ENCODE peak calls at places on chromosomes 2 and 18, in four cellular contexts. N is K562, D is GM12878, I is A549. P is an unnamed sample.

GRCh38 chr2:168050377-168050776 is 197.0 kb downstream of the STK39 start:
- DNase-seq in N (no peak), D (no peak), I (no peak), P (no peak)

GRCh38 chr2:11753886-11754704 is 7.7 kb downstream of the LPIN1 start:
- DNase-seq in N (peak), D (peak), I (peak), P (peak)

GRCh38 chr2:97011977-97012569 is 25.7 kb upstream of the FAM178B start:
- DNase-seq in D (peak), I (peak), N (no peak), P (peak)

GRCh38 chr2:160869411-160869810 is 290.8 kb upstream of the TANK start:
- DNase-seq in I (no peak), N (no peak), D (no peak), P (peak)

GRCh38 chr2:213285404-213285803 is 1.1 kb downstream of the SPAG16 start:
- DNase-seq in N (no peak), I (no peak), D (no peak), P (no peak)

GRCh38 chr2:39304200-39304599 is 60.4 kb upstream of the CDKL4 start:
- DNase-seq in D (no peak), N (no peak), I (no peak), P (no peak)

GRCh38 chr18:43115076-43116035 is at the start of gene RIT2:
- DNase-seq in I (no peak), D (no peak), N (no peak), P (no peak)

GRCh38 chr2:219104107-219105050 is 43.7 kb upstream of the IHH start:
- DNase-seq in D (no peak), N (peak), I (peak), P (peak)

GRCh38 chr2:80489718-80490117 is 185.2 kb upstream of the LRRTM1 start:
- DNase-seq in I (no peak), D (no peak), N (no peak), P (peak)

GRCh38 chr2:191302459-191303155 is 57.4 kb downstream of the MYO1B start:
- DNase-seq in D (no peak), I (peak), N (no peak), P (peak)

GRCh38 chr2:62144689-62145477 is 51.0 kb upstream of the B3GNT2 start:
- DNase-seq in D (no peak), N (no peak), I (no peak), P (no peak)

GRCh38 chr2:171320208-171320621 is 113.6 kb downstream of the METTL8 start:
- DNase-seq in D (peak), I (no peak), N (no peak), P (no peak)

GRCh38 chr2:3189961-3190360 is 187.7 kb downstream of the EIPR1 start:
- DNase-seq in N (no peak), D (no peak), I (no peak), P (no peak)

GRCh38 chr18:79983253-79983652 is 5.1 kb downstream of the TXNL4A start:
- DNase-seq in I (no peak), N (no peak), D (no peak), P (no peak)

DNA sequence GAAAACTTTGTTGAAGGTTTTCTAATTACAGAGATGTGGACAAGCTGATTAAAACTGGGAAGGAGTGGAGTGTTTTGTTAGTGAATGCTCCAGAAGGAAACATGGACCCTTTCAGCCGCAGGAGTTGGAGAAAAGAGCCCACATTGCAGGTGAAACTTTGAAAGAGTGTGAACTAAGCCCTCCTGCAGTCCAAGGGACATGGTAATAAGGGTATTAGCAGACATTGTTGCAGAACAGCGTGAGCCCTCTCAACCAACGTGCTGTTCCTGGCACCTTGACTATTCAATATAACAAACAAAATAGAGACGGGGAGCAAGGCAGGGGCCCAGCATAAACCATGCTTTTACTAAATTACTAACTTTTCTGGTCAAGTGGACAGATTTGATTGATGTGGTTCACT is 122.7 kb downstream of the EPHA4 start:
- DNase-seq in I (no peak), D (no peak), N (no peak), P (no peak)
- TF ChIP-seq RCOR1 in I (no peak), D (no peak), N (no peak), P (no peak)

DNA sequence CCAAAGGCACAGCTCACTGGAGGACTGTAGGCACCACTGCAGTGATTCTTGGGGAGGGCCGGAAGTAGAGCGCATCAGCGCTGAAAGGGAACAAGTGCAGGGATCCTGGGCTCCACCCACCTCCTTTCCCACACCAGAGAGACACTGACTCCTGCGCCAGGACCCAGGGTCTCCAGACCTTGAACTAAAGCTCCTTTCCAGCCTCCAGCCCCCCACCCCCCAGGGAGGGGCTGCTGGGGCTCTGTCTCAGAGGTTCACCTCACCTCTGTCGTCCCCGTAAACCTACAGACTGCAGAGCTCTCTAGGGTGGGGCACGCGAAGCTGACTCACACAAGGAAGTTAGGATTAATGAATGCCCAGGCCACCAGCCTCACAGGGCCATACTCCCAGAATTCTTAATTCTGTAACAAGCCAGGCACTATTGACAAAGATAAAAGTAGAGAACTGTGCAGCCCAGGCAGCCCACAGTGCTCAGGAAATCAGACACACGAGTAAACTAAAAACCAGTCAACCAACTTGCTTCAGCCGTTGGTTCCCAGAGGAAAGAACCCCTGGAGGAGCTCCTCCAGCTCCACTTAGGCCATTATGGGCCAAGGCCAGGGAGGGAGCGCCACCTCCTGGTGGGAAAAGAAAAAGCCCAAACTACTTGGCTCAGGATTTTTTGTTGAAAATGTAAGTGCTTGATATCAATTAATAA is 45.1 kb upstream of the ACAA2 start:
- DNase-seq in I (peak), N (peak), D (no peak), P (peak)
- TF ChIP-seq POLR2A in I (no peak), N (no peak), D (no peak), P (peak)

GRCh38 chr2:232261776-232262175 is 116.8 kb upstream of the ALPP start:
- DNase-seq in N (no peak), D (no peak), I (no peak), P (no peak)
- TF ChIP-seq RCOR1 in N (no peak), D (no peak), I (no peak), P (no peak)

GRCh38 chr18:76528477-76529432 is 33.7 kb upstream of the ZNF516 start:
- DNase-seq in D (peak), N (no peak), I (no peak), P (peak)
- TF ChIP-seq POLR2A in D (no peak), N (no peak), I (no peak), P (no peak)

GRCh38 chr2:19187323-19188020 is 171.0 kb downstream of the OSR1 start:
- DNase-seq in I (no peak), N (no peak), D (no peak), P (peak)
- TF ChIP-seq RCOR1 in I (no peak), N (no peak), D (no peak), P (no peak)